ENCODE peak calls at places on chromosomes 2 and 18, in eight cellular contexts. X is GM23338; A is PC-3; F is right lobe of liver; W is keratinocyte; Q is colonic mucosa; G is CD4-positive, alpha-beta memory T cell; H is tibial artery. B is an unnamed sample.

GRCh38 chr2:184879671-184880070 is 281.3 kb downstream of the ZNF804A start:
- DNase-seq in X (no peak), A (peak; percentile 54), F (no peak), W (no peak), Q (no peak), G (no peak), H (no peak), B (no peak)

GRCh38 chr2:32418777-32419176 is 62.0 kb downstream of the BIRC6 start:
- DNase-seq in X (no peak), A (peak; percentile 49), F (no peak), W (no peak), Q (no peak), G (no peak), H (no peak), B (no peak)

GRCh38 chr2:2260691-2261268 is 70.3 kb downstream of the MYT1L start:
- DNase-seq in X (peak; percentile 5), A (no peak), F (no peak), W (no peak), Q (no peak), G (no peak), H (no peak), B (peak; percentile 18)

GRCh38 chr2:112820343-112820742 is 16.2 kb downstream of the IL1B start:
- DNase-seq in X (no peak), A (no peak), F (no peak), W (no peak), Q (no peak), G (no peak), H (no peak), B (no peak)

GRCh38 chr2:156327835-156328401 is 4.6 kb downstream of the NR4A2 start:
- DNase-seq in X (peak; percentile 60), A (no peak), F (no peak), W (no peak), Q (no peak), G (no peak), H (no peak), B (no peak)

GRCh38 chr2:18998492-18998891 is 359.9 kb downstream of the OSR1 start:
- DNase-seq in X (no peak), A (no peak), F (no peak), W (no peak), Q (no peak), G (no peak), H (no peak), B (no peak)

GRCh38 chr2:102427249-102427648 is 4.3 kb downstream of the IL18RAP start:
- DNase-seq in X (no peak), A (no peak), F (no peak), W (no peak), Q (no peak), G (no peak), H (no peak), B (no peak)

GRCh38 chr2:38590053-38590452 is 12.7 kb downstream of the HNRNPLL start:
- DNase-seq in X (no peak), A (peak; percentile 25), F (no peak), W (no peak), Q (no peak), G (no peak), H (no peak), B (no peak)

GRCh38 chr18:10322408-10322807 is 132.0 kb upstream of the APCDD1 start:
- DNase-seq in X (no peak), A (no peak), F (no peak), W (peak; percentile 9), Q (peak; percentile 3), G (no peak), H (no peak), B (no peak)

GRCh38 chr2:157473585-157473984 is 29.7 kb upstream of the CYTIP start:
- DNase-seq in X (no peak), A (no peak), F (no peak), W (no peak), Q (no peak), G (no peak), H (no peak), B (no peak)

GRCh38 chr2:173002751-173003541 is 72.7 kb upstream of the MAP3K20 start:
- DNase-seq in X (peak; percentile 14), A (peak; percentile 25), F (no peak), W (no peak), Q (no peak), G (no peak), H (no peak), B (no peak)

GRCh38 chr18:45998244-45998643 is 31.1 kb upstream of the EPG5 start:
- DNase-seq in X (no peak), A (no peak), F (no peak), W (no peak), Q (no peak), G (peak; percentile 43), H (no peak), B (no peak)

GRCh38 chr2:232539298-232540231 is at the start of gene CHRNG:
- DNase-seq in X (no peak), A (no peak), F (no peak), W (no peak), Q (no peak), G (no peak), H (no peak), B (no peak)

GRCh38 chr2:733495-733894 is 56.3 kb upstream of the TMEM18 start:
- DNase-seq in X (no peak), A (no peak), F (no peak), W (no peak), Q (no peak), G (no peak), H (no peak), B (no peak)

GRCh38 chr2:108870069-108870644 is 83.6 kb downstream of the CCDC138 start:
- DNase-seq in X (no peak), A (no peak), F (no peak), W (no peak), Q (no peak), G (no peak), H (no peak), B (no peak)

GRCh38 chr2:239147376-239147775 is 253.4 kb downstream of the HDAC4 start:
- DNase-seq in X (no peak), A (no peak), F (no peak), W (no peak), Q (no peak), G (no peak), H (peak; percentile 10), B (no peak)

GRCh38 chr2:146879882-146880281 is 964.9 kb upstream of the ACVR2A start:
- DNase-seq in X (no peak), A (no peak), F (no peak), W (no peak), Q (no peak), G (no peak), H (no peak), B (no peak)

GRCh38 chr2:94984964-94985575 is 40.4 kb upstream of the MAL start:
- DNase-seq in X (no peak), A (peak; percentile 31), F (no peak), W (no peak), Q (no peak), G (no peak), H (no peak), B (no peak)

GRCh38 chr2:163736433-163737168 is 793 bp upstream of the FIGN start:
- DNase-seq in X (peak; percentile 90), A (peak; percentile 47), F (peak; percentile 63), W (no peak), Q (peak; percentile 19), G (no peak), H (peak; percentile 35), B (no peak)

GRCh38 chr2:10566021-10566420 is 117.9 kb upstream of the ODC1 start:
- DNase-seq in X (no peak), A (peak; percentile 16), F (no peak), W (no peak), Q (no peak), G (no peak), H (no peak), B (no peak)

GRCh38 chr2:172169611-172170010 is 66.9 kb upstream of the DLX2 start:
- DNase-seq in X (no peak), A (peak; percentile 21), F (no peak), W (no peak), Q (no peak), G (no peak), H (no peak), B (no peak)

GRCh38 chr18:74524097-74524496 is 10.2 kb upstream of the CNDP1 start:
- DNase-seq in X (no peak), A (no peak), F (no peak), W (no peak), Q (no peak), G (no peak), H (no peak), B (no peak)

GRCh38 chr2:189982777-189983394 is 79.6 kb downstream of the MSTN start:
- DNase-seq in X (peak; percentile 47), A (peak; percentile 10), F (no peak), W (no peak), Q (no peak), G (no peak), H (no peak), B (no peak)

GRCh38 chr2:46984642-46985476 is 69.3 kb upstream of the MCFD2 start:
- DNase-seq in X (no peak), A (peak; percentile 94), F (no peak), W (peak; percentile 91), Q (peak; percentile 57), G (peak; percentile 50), H (peak; percentile 92), B (peak; percentile 81)
- H3K4me1 ChIP-seq in X (peaks cover 8% of the 10 kb centered on the region), A (peaks cover 47% of the 10 kb centered on the region), F (peaks cover 9% of the 10 kb centered on the region), W (peaks cover 47% of the 10 kb centered on the region), Q (peaks cover 19% of the 10 kb centered on the region), G (peaks cover 48% of the 10 kb centered on the region), H (peaks cover 68% of the 10 kb centered on the region), B (peaks cover 37% of the 10 kb centered on the region)

GRCh38 chr2:119195887-119196286 is 27.7 kb upstream of the STEAP3 start:
- DNase-seq in X (peak; percentile 27), A (no peak), F (no peak), W (no peak), Q (no peak), G (no peak), H (no peak), B (no peak)
- H3K27ac ChIP-seq in X (no peak overlapping the region), A (no peak overlapping the region), F (no peak overlapping the region), W (no peak overlapping the region), Q (no peak overlapping the region), G (no peak overlapping the region), H (no peak overlapping the region), B (no peak overlapping the region)

DNA sequence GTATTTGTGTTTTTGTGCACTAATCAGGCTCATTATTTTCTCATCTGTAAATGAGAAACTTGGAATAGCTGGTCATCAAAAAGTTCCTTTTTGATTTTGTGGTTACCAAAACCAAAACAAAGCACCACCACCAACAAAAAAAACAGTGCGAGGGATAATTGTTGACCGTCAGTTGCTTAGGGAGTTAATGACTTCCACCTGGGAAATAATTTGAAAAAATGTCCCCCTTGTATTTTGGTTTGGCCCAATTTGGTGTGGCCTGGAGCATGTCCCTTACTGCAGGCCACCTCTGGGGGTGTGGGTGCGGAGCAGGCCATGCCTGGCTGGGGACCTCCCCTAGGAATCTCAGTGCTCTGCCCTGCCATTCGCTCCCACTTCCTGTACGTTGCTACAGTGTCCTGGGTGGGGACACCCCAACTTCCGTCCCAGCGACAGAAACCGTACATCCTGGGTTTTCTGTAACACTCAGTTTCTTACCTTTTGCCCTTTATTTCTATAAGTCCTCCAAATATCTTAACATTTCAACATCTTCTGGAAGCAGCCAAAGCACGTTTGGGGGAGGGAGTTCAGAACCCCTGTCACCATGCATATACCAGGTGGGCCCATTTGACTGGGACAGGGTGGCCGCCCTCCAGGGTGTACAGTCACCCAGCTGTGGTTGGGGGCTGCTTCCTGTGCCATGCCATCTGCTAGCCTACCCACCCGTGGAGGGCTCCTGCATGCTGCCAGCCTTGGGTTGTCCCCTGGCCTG is 31.3 kb downstream of the NCK2 start:
- DNase-seq in X (no peak), A (no peak), F (no peak), W (no peak), Q (no peak), G (peak; percentile 66), H (no peak), B (no peak)
- H3K4me3 ChIP-seq in X (no peak overlapping the region), A (no peak overlapping the region), F (no peak overlapping the region), W (no peak overlapping the region), Q (no peak overlapping the region), G (peak overlapping the region; percentile 3), H (no peak overlapping the region), B (no peak overlapping the region)

GRCh38 chr2:240226672-240227537 is 86.4 kb upstream of the OTOS start:
- DNase-seq in X (no peak), A (no peak), F (peak; percentile 28), W (no peak), Q (peak; percentile 11), G (no peak), H (no peak), B (no peak)
- H3K4me1 ChIP-seq in X (no peaks in the 10 kb centered on the region), A (no peaks in the 10 kb centered on the region), F (no peaks in the 10 kb centered on the region), W (no peaks in the 10 kb centered on the region), Q (no peaks in the 10 kb centered on the region), G (no peaks in the 10 kb centered on the region), H (no peaks in the 10 kb centered on the region), B (no peaks in the 10 kb centered on the region)